ENCODE peak calls at places on chromosome 5, in five cellular contexts. V is activated T-helper 17 cell treated with anti-CD3 and anti-CD28 coated beads, Interleukin-2, amount 50 U/mL, for 72 hours; S is right lobe of liver; J is pancreas; A is body of pancreas. C is an unnamed sample.

GRCh38 chr5:40052812-40053211 is 626.9 kb upstream of the PTGER4 start:
- ATAC-seq in V (no peak), S (no peak), J (no peak), A (no peak), C (no peak)

GRCh38 chr5:159252195-159252594 is 10.9 kb upstream of the UBLCP1 start:
- ATAC-seq in V (peak; percentile 62), S (no peak), J (no peak), A (no peak), C (no peak)

GRCh38 chr5:157215143-157215825 is 34.6 kb downstream of the ITK start:
- ATAC-seq in V (peak; percentile 23), S (no peak), J (no peak), A (no peak), C (peak; percentile 82)

GRCh38 chr5:135262364-135262763 is 136.7 kb downstream of the MACROH2A1 start:
- ATAC-seq in V (no peak), S (no peak), J (no peak), A (no peak), C (no peak)

GRCh38 chr5:7844901-7845300 is 6.0 kb downstream of the CFAP90 start:
- ATAC-seq in V (no peak), S (no peak), J (no peak), A (no peak), C (no peak)

GRCh38 chr5:176447538-176447981 is 625 bp upstream of the FAF2 start:
- ATAC-seq in V (peak; percentile 12), S (peak; percentile 55), J (peak; percentile 44), A (no peak), C (peak; percentile 14)

GRCh38 chr5:172175263-172175719 is 12.7 kb downstream of the STK10 start:
- ATAC-seq in V (peak; percentile 61), S (peak; percentile 67), J (peak; percentile 65), A (no peak), C (peak; percentile 94)

GRCh38 chr5:172611913-172612312 is 29.1 kb upstream of the NEURL1B start:
- ATAC-seq in V (no peak), S (no peak), J (no peak), A (no peak), C (no peak)

GRCh38 chr5:143191720-143192119 is 211.8 kb downstream of the NR3C1 start:
- ATAC-seq in V (no peak), S (no peak), J (no peak), A (no peak), C (no peak)

GRCh38 chr5:100516285-100516684 is 18.9 kb upstream of the FAM174A start:
- ATAC-seq in V (no peak), S (no peak), J (no peak), A (no peak), C (no peak)

GRCh38 chr5:24268482-24269056 is 376.2 kb downstream of the CDH10 start:
- ATAC-seq in V (no peak), S (no peak), J (no peak), A (no peak), C (no peak)

GRCh38 chr5:133234911-133235310 is 183.1 kb downstream of the HSPA4 start:
- ATAC-seq in V (no peak), S (no peak), J (no peak), A (no peak), C (no peak)

GRCh38 chr5:56319281-56320242 is 86.4 kb upstream of the ANKRD55 start:
- ATAC-seq in V (peak; percentile 7), S (no peak), J (peak; percentile 32), A (peak; percentile 26), C (no peak)

GRCh38 chr5:93782978-93783377 is 41.6 kb upstream of the POU5F2 start:
- ATAC-seq in V (no peak), S (no peak), J (no peak), A (no peak), C (no peak)

GRCh38 chr5:158431369-158432029 is 572.6 kb upstream of the CLINT1 start:
- ATAC-seq in V (no peak), S (no peak), J (peak; percentile 55), A (peak; percentile 38), C (no peak)

GRCh38 chr5:43245724-43246385 is 53.8 kb downstream of the NIM1K start:
- ATAC-seq in V (peak; percentile 73), S (no peak), J (no peak), A (no peak), C (peak; percentile 80)

GRCh38 chr5:106699198-106699597 is 971.5 kb downstream of the EFNA5 start:
- ATAC-seq in V (no peak), S (no peak), J (no peak), A (no peak), C (no peak)

GRCh38 chr5:153907170-153907775 is 131.4 kb downstream of the FAM114A2 start:
- ATAC-seq in V (no peak), S (no peak), J (no peak), A (no peak), C (no peak)

GRCh38 chr5:106566031-106566430 is 1104.7 kb downstream of the EFNA5 start:
- ATAC-seq in V (no peak), S (no peak), J (no peak), A (no peak), C (no peak)

GRCh38 chr5:62044989-62045388 is 261.0 kb upstream of the KIF2A start:
- ATAC-seq in V (no peak), S (no peak), J (no peak), A (no peak), C (no peak)

GRCh38 chr5:159504106-159504856 is 174.0 kb upstream of the IL12B start:
- ATAC-seq in V (no peak), S (no peak), J (no peak), A (no peak), C (no peak)

GRCh38 chr5:38768411-38769211 is 77.2 kb upstream of the OSMR start:
- ATAC-seq in V (no peak), S (peak; percentile 24), J (no peak), A (no peak), C (no peak)

GRCh38 chr5:67308988-67309688 is 112.5 kb upstream of the CD180 start:
- ATAC-seq in V (no peak), S (no peak), J (no peak), A (no peak), C (no peak)

GRCh38 chr5:7394889-7395431 is 978 bp upstream of the ADCY2 start:
- ATAC-seq in V (no peak), S (no peak), J (no peak), A (no peak), C (no peak)

GRCh38 chr5:16931334-16932110 is 4.6 kb downstream of the MYO10 start:
- ATAC-seq in V (no peak), S (no peak), J (peak; percentile 59), A (no peak), C (no peak)

GRCh38 chr5:36438765-36439501 is 137.2 kb upstream of the RANBP3L start:
- ATAC-seq in V (no peak), S (no peak), J (no peak), A (no peak), C (no peak)

C was measured in stimulated activated memory B cell treated with anti-CD40 and anti-IgM and Interleukin-4, amounts not matched to agents 10 μg/mL and 1 μg/mL and 100 μg/mL, for 72 hours.